ENCODE peak calls at places on chromosomes 5 and 9, in eight cellular contexts. J, O, C, L, S, M, Q and V are unnamed samples.
A peak's percentile ranks its signal among the peaks of the same experiment; 100 is the strongest.

GRCh38 chr5:40166757-40167156 is 513.0 kb upstream of the PTGER4 start:
- DNase-seq in M (no peak), J (no peak), S (no peak), L (no peak), O (peak; percentile 15), Q (no peak), C (no peak), V (no peak)

GRCh38 chr5:40689442-40689841 is 9.7 kb downstream of the PTGER4 start:
- DNase-seq in M (peak; percentile 35), J (peak; percentile 32), S (no peak), Q (no peak), O (peak; percentile 96), C (no peak), L (no peak), V (peak; percentile 26)

GRCh38 chr5:1553642-1554409 is 30.1 kb upstream of the LPCAT1 start:
- DNase-seq in M (no peak), S (no peak), J (no peak), C (no peak), L (no peak), Q (no peak), O (no peak), V (no peak)

GRCh38 chr9:116154976-116155699 is 1.5 kb downstream of the PAPPA start:
- DNase-seq in Q (no peak), M (peak; percentile 14), O (peak; percentile 71), J (no peak), L (no peak), C (no peak), S (peak; percentile 55), V (peak; percentile 45)

GRCh38 chr5:163503106-163504090 is 2.0 kb upstream of the MAT2B start:
- DNase-seq in L (peak; percentile 36), Q (peak; percentile 70), C (peak; percentile 79), S (peak; percentile 62), J (peak; percentile 38), M (peak; percentile 57), O (peak; percentile 88), V (peak; percentile 70)

GRCh38 chr5:159732220-159732619 is 184.1 kb upstream of the ADRA1B start:
- DNase-seq in S (no peak), L (peak; percentile 14), O (no peak), J (no peak), Q (no peak), M (no peak), C (no peak), V (no peak)

GRCh38 chr5:160463775-160464465 is 42.3 kb downstream of the PTTG1 start:
- DNase-seq in L (no peak), M (no peak), O (peak; percentile 80), Q (no peak), S (no peak), C (no peak), J (no peak), V (no peak)

GRCh38 chr5:134567651-134568338 is 42.3 kb downstream of the JADE2 start:
- DNase-seq in L (no peak), O (peak; percentile 84), M (no peak), Q (peak; percentile 34), J (no peak), C (no peak), S (peak; percentile 75), V (no peak)

GRCh38 chr9:6029581-6029980 is 14.2 kb upstream of the RANBP6 start:
- DNase-seq in S (no peak), C (no peak), M (no peak), Q (no peak), J (no peak), L (no peak), O (no peak), V (no peak)

GRCh38 chr9:82382887-82383616 is 394.5 kb downstream of the SPATA31D1 start:
- DNase-seq in M (no peak), L (no peak), C (no peak), O (no peak), J (no peak), Q (no peak), S (no peak), V (no peak)

GRCh38 chr9:36152741-36153438 is 16.3 kb upstream of the CCIN start:
- DNase-seq in L (no peak), S (no peak), C (no peak), Q (no peak), O (no peak), M (no peak), J (no peak), V (no peak)

GRCh38 chr5:179762079-179762780 is 29.6 kb downstream of the MAML1 start:
- DNase-seq in O (peak; percentile 78), J (peak; percentile 15), L (peak; percentile 32), C (no peak), S (peak; percentile 38), Q (peak; percentile 25), M (no peak), V (peak; percentile 38)

GRCh38 chr5:173238312-173239232 is 3.6 kb upstream of the NKX2-5 start:
- DNase-seq in Q (no peak), L (no peak), J (no peak), C (peak; percentile 50), O (no peak), M (no peak), S (no peak), V (no peak)

GRCh38 chr5:5466227-5466626 is 43.8 kb downstream of the ICE1 start:
- DNase-seq in J (no peak), S (no peak), C (no peak), O (no peak), M (no peak), L (no peak), Q (no peak), V (no peak)

GRCh38 chr5:177546262-177546741 is 8.1 kb downstream of the FAM193B start:
- DNase-seq in S (peak; percentile 69), C (no peak), Q (no peak), L (no peak), O (peak; percentile 97), J (no peak), M (peak; percentile 39), V (peak; percentile 88)

GRCh38 chr9:4389755-4390154 is 89.9 kb upstream of the GLIS3 start:
- DNase-seq in Q (no peak), J (no peak), O (no peak), S (no peak), C (no peak), M (no peak), L (no peak), V (no peak)
- H3K27ac ChIP-seq in Q (no peak overlapping the region), J (no peak overlapping the region), O (no peak overlapping the region), S (no peak overlapping the region), C (no peak overlapping the region), M (no peak overlapping the region), L (no peak overlapping the region), V (no peak overlapping the region)

GRCh38 chr9:133353548-133353947 is 2.7 kb downstream of the SURF1 start:
- DNase-seq in Q (no peak), C (no peak), L (no peak), S (no peak), O (no peak), J (no peak), M (no peak), V (no peak)

GRCh38 chr9:133351908-133352634 is 4.1 kb downstream of the RPL7A start:
- DNase-seq in L (no peak), J (peak; percentile 29), S (peak; percentile 61), O (peak; percentile 78), C (peak; percentile 69), Q (no peak), M (no peak), V (peak; percentile 77)

GRCh38 chr9:133349965-133350624 is 2.1 kb downstream of the RPL7A start:
- DNase-seq in S (no peak), L (no peak), M (no peak), O (peak; percentile 56), C (no peak), Q (no peak), J (no peak), V (no peak)

GRCh38 chr9:133352635-133353340 is 3.5 kb downstream of the SURF1 start:
- DNase-seq in L (no peak), J (no peak), M (no peak), O (no peak), Q (no peak), C (no peak), S (no peak), V (no peak)

GRCh38 chr9:133351526-133351907 is 3.5 kb downstream of the RPL7A start:
- DNase-seq in C (no peak), Q (no peak), M (no peak), J (no peak), S (no peak), L (no peak), O (no peak), V (no peak)
- H3K36me3 ChIP-seq in C (peaks cover 44% of the 10 kb centered on the region), Q (peaks cover 29% of the 10 kb centered on the region), M (peaks cover 37% of the 10 kb centered on the region), J (peaks cover 44% of the 10 kb centered on the region), S (peaks cover 7% of the 10 kb centered on the region), L (peaks cover 46% of the 10 kb centered on the region), O (peaks cover 38% of the 10 kb centered on the region), V (peaks cover 50% of the 10 kb centered on the region)

GRCh38 chr9:124773473-124774130 is 2.5 kb upstream of the NR6A1 start:
- DNase-seq in C (no peak), S (no peak), L (no peak), O (no peak), Q (no peak), M (no peak), J (no peak), V (no peak)

GRCh38 chr9:124770359-124771020 is 621 bp downstream of the NR6A1 start:
- DNase-seq in M (no peak), S (peak; percentile 53), Q (peak; percentile 46), C (peak; percentile 49), L (no peak), J (no peak), O (no peak), V (peak; percentile 57)

GRCh38 chr9:124771867-124772621 is 933 bp upstream of the NR6A1 start:
- DNase-seq in J (peak; percentile 30), C (peak; percentile 92), M (peak; percentile 58), L (no peak), Q (peak; percentile 75), O (peak; percentile 78), S (peak; percentile 74), V (peak; percentile 93)

GRCh38 chr9:124769451-124770358 is 1.4 kb downstream of the NR6A1 start:
- DNase-seq in M (no peak), C (peak; percentile 67), S (peak; percentile 57), L (no peak), J (no peak), Q (peak; percentile 73), O (no peak), V (peak; percentile 44)

DNA sequence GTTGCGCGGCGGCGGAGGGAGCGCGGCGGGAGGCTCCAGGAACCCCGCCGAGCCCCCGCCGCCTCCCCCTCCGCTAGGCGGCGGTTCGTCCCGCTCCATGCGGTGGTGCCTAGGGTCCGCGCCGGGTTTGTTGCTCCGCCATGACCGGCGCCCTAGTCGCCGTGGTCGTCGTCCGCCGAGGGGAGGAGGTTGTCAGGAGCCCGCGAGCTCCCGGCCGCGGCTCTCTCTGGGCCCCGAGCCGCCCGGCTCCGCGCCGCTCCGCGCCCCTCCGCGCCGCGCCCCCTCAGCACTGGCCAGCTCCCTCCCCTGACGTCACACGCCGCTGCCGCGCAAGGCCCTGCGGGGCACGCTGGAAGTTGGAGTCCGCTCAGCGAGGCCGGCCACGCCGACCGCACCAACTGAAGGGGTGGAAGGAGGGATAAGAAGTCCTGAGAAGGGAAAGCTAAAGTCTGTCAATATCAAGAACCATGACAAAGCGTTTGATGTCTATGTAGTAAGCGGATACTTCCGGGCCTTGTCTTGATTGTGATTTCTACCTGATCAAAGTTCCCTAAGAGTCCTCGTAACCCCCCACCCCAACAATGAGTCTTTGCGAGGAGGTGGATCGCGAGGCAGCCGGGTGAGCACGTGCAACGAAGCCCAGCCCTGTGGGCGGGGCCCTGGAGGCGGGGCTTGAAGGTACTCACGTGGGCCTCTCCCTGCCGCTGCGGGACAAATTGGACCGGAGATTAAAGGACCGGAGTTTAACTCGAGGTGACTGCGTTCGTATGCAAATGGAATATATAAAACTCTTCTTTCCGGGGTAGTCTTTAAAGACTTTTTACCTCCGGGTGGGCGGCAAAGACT is at the start of gene NR6A1:
- DNase-seq in J (peak; percentile 92), S (peak; percentile 97), C (peak; percentile 98), L (peak; percentile 92), M (peak; percentile 96), Q (peak; percentile 98), O (peak; percentile 98), V (peak; percentile 99)
- H3K4me1 ChIP-seq in J (peaks cover 21% of the 10 kb centered on the region), S (no peaks in the 10 kb centered on the region), C (peaks cover 24% of the 10 kb centered on the region), L (peaks cover 25% of the 10 kb centered on the region), M (peaks cover 3% of the 10 kb centered on the region), Q (peaks cover 31% of the 10 kb centered on the region), O (no peaks in the 10 kb centered on the region), V (peaks cover 4% of the 10 kb centered on the region)

GRCh38 chr9:97563458-97564135 is 62.1 kb downstream of the TMOD1 start:
- DNase-seq in O (no peak), M (no peak), Q (no peak), L (no peak), C (no peak), S (no peak), J (no peak), V (no peak)
- H3K27ac ChIP-seq in O (no peak overlapping the region), M (peak overlapping the region; percentile 65), Q (peak overlapping the region; percentile 24), L (no peak overlapping the region), C (peak overlapping the region; percentile 18), S (peak overlapping the region; percentile 66), J (no peak overlapping the region), V (no peak overlapping the region)